ENCODE peak calls at places on chromosomes 13 and 19, in seven cellular contexts. D is midbrain; V is activated naive CD8-positive, alpha-beta T cell treated with anti-CD3 and anti-CD28 coated beads for 36 hours; E is HEK293T; P is activated T-cell treated with anti-CD3 and anti-CD28 coated beads for 1 hour; B is activated CD8-positive, alpha-beta memory T cell treated with anti-CD3 and anti-CD28 coated beads, Interleukin-2, amount 50 U/mL, for 4 hours; R is GM12878. K is an unnamed sample.

GRCh38 chr13:27264648-27265047 is 6.0 kb upstream of the RASL11A start:
- DNase-seq in B (no peak), D (no peak), P (no peak), V (no peak), R (no peak), E (no peak), K (no peak)

GRCh38 chr13:105969761-105970160 is 565.7 kb downstream of the EFNB2 start:
- DNase-seq in P (no peak), E (peak), D (no peak), R (no peak), B (no peak), V (no peak), K (no peak)

GRCh38 chr13:37198629-37199028 is 93.2 kb upstream of the CSNK1A1L start:
- DNase-seq in P (no peak), E (no peak), V (no peak), B (no peak), R (no peak), D (no peak), K (no peak)

GRCh38 chr19:35357867-35358573 is at the start of gene FFAR3:
- DNase-seq in D (peak), B (no peak), V (no peak), E (no peak), R (no peak), P (no peak), K (no peak)

GRCh38 chr13:89402211-89402610 is 1731.0 kb downstream of the SLITRK5 start:
- DNase-seq in D (no peak), E (no peak), R (no peak), P (no peak), B (no peak), V (no peak), K (no peak)

GRCh38 chr13:50075619-50076097 is 60.4 kb downstream of the KCNRG start:
- DNase-seq in D (no peak), B (no peak), E (no peak), P (no peak), R (no peak), V (no peak), K (no peak)

GRCh38 chr13:37109080-37109678 is 3.7 kb upstream of the CSNK1A1L start:
- DNase-seq in B (no peak), R (no peak), V (no peak), P (no peak), E (peak), D (peak), K (no peak)

GRCh38 chr19:1609680-1610474 is 4.6 kb upstream of the UQCR11 start:
- DNase-seq in P (no peak), V (no peak), B (no peak), D (no peak), E (no peak), R (no peak), K (no peak)

GRCh38 chr13:54950546-54950945 is 1921.9 kb downstream of the OLFM4 start:
- DNase-seq in E (no peak), P (no peak), B (no peak), R (no peak), D (no peak), V (no peak), K (no peak)

GRCh38 chr19:926595-927043 is 784 bp downstream of the ARID3A start:
- DNase-seq in E (no peak), R (no peak), V (peak), D (peak), B (peak), P (no peak), K (no peak)

GRCh38 chr19:17602872-17603552 is 47.6 kb downstream of the COLGALT1 start:
- DNase-seq in E (no peak), D (no peak), P (no peak), R (no peak), V (no peak), B (no peak), K (no peak)

GRCh38 chr19:55638864-55639359 is 1.9 kb upstream of the ZNF580 start:
- DNase-seq in B (peak), R (no peak), V (peak), E (peak), P (no peak), D (no peak), K (no peak)

GRCh38 chr13:19845758-19846157 is 17.7 kb downstream of the ZMYM5 start:
- DNase-seq in V (peak), R (no peak), B (no peak), E (peak), D (no peak), P (no peak), K (no peak)

GRCh38 chr13:23681253-23681652 is 111.0 kb downstream of the TNFRSF19 start:
- DNase-seq in P (no peak), E (no peak), D (no peak), V (no peak), R (no peak), B (no peak), K (no peak)

GRCh38 chr19:15622991-15623390 is 8.0 kb downstream of the CYP4F8 start:
- DNase-seq in D (no peak), P (no peak), R (no peak), B (no peak), V (no peak), E (no peak), K (no peak)

GRCh38 chr19:38670921-38671398 is 23.5 kb downstream of the ACTN4 start:
- DNase-seq in D (no peak), B (no peak), V (no peak), P (no peak), E (no peak), R (no peak), K (no peak)

GRCh38 chr19:3457531-3458228 is 22.6 kb downstream of the SMIM24 start:
- DNase-seq in R (no peak), B (no peak), V (no peak), P (no peak), E (no peak), D (no peak), K (no peak)

GRCh38 chr13:27956576-27957300 is 12.4 kb downstream of the CDX2 start:
- DNase-seq in P (no peak), B (no peak), R (no peak), D (no peak), V (no peak), E (no peak), K (no peak)

GRCh38 chr19:23255700-23256099 is 5.5 kb upstream of the ZNF724 start:
- DNase-seq in P (no peak), E (no peak), B (no peak), D (no peak), R (no peak), V (no peak), K (no peak)

GRCh38 chr13:68173111-68173510 is 943.0 kb upstream of the PCDH9 start:
- DNase-seq in P (no peak), E (no peak), B (no peak), D (no peak), R (no peak), V (no peak), K (no peak)

GRCh38 chr19:13689050-13689449 is 75.3 kb upstream of the MRI1 start:
- DNase-seq in V (no peak), D (no peak), R (peak), E (peak), P (no peak), B (no peak), K (no peak)

GRCh38 chr19:42420055-42420544 is 7.1 kb downstream of the LIPE start:
- DNase-seq in B (peak), P (peak), D (peak), R (no peak), V (peak), E (peak), K (peak)

GRCh38 chr13:58721273-58721672 is 1089.7 kb downstream of the PCDH17 start:
- DNase-seq in D (no peak), B (no peak), E (no peak), V (no peak), P (no peak), R (no peak), K (no peak)

GRCh38 chr19:1646931-1647663 is 5.3 kb downstream of the TCF3 start:
- DNase-seq in P (no peak), R (no peak), E (no peak), B (no peak), V (no peak), D (no peak), K (no peak)

GRCh38 chr13:91174886-91175501 is 172.5 kb upstream of the MIR17HG start:
- DNase-seq in E (no peak), D (no peak), R (no peak), B (no peak), V (no peak), P (no peak), K (no peak)

GRCh38 chr19:15374796-15375440 is 4.7 kb downstream of the AKAP8 start:
- DNase-seq in B (no peak), E (no peak), D (no peak), R (no peak), V (no peak), P (no peak), K (no peak)